ENCODE peak calls at places on chromosome 13, in eight cellular contexts. H, I, M, Q, A, X, B and Y are unnamed samples.
A peak's percentile ranks its signal among the peaks of the same experiment; 100 is the strongest.

GRCh38 chr13:27004866-27005265 is 166.7 kb downstream of the USP12 start:
- DNase-seq in H (no peak), I (no peak), M (no peak), Q (no peak), A (no peak), X (no peak), B (no peak), Y (no peak)

GRCh38 chr13:93727301-93728141 is 500.9 kb downstream of the GPC6 start:
- DNase-seq in H (no peak), I (no peak), M (peak; percentile 85), Q (no peak), A (no peak), X (no peak), B (no peak), Y (no peak)

GRCh38 chr13:41250993-41251392 is 12.4 kb downstream of the MTRF1 start:
- DNase-seq in H (no peak), I (no peak), M (no peak), Q (no peak), A (no peak), X (no peak), B (no peak), Y (no peak)

GRCh38 chr13:75968103-75968838 is 332.1 kb downstream of the LMO7 start:
- DNase-seq in H (no peak), I (no peak), M (peak; percentile 84), Q (no peak), A (peak; percentile 62), X (no peak), B (no peak), Y (no peak)

GRCh38 chr13:49226613-49227012 is 6.5 kb downstream of the MLNR start:
- DNase-seq in H (no peak), I (no peak), M (no peak), Q (no peak), A (no peak), X (no peak), B (no peak), Y (no peak)

GRCh38 chr13:34070544-34071303 is 252.8 kb downstream of the RFC3 start:
- DNase-seq in H (no peak), I (no peak), M (no peak), Q (no peak), A (no peak), X (no peak), B (no peak), Y (no peak)

GRCh38 chr13:108983273-108983672 is 353.9 kb downstream of the MYO16 start:
- DNase-seq in H (no peak), I (no peak), M (no peak), Q (no peak), A (no peak), X (no peak), B (no peak), Y (no peak)

GRCh38 chr13:39765801-39766463 is 110.5 kb downstream of the COG6 start:
- DNase-seq in H (peak; percentile 51), I (peak; percentile 49), M (peak; percentile 40), Q (no peak), A (no peak), X (peak; percentile 34), B (no peak), Y (no peak)

GRCh38 chr13:59086147-59086546 is 1077.6 kb downstream of the DIAPH3 start:
- DNase-seq in H (no peak), I (no peak), M (peak; percentile 62), Q (no peak), A (no peak), X (no peak), B (no peak), Y (no peak)

GRCh38 chr13:73657821-73658540 is 476.2 kb downstream of the KLF12 start:
- DNase-seq in H (no peak), I (no peak), M (no peak), Q (peak; percentile 30), A (no peak), X (peak; percentile 63), B (no peak), Y (no peak)

GRCh38 chr13:46778879-46779278 is 18.1 kb downstream of the ESD start:
- DNase-seq in H (no peak), I (no peak), M (peak; percentile 30), Q (no peak), A (no peak), X (no peak), B (no peak), Y (no peak)

GRCh38 chr13:75550159-75550567 is 572 bp downstream of the UCHL3 start:
- DNase-seq in H (no peak), I (peak; percentile 32), M (peak; percentile 75), Q (peak; percentile 18), A (peak; percentile 83), X (no peak), B (no peak), Y (no peak)

GRCh38 chr13:75415720-75416119 is 66.2 kb downstream of the TBC1D4 start:
- DNase-seq in H (no peak), I (no peak), M (peak; percentile 73), Q (no peak), A (peak; percentile 77), X (no peak), B (no peak), Y (no peak)

GRCh38 chr13:99898421-99898820 is 73.1 kb downstream of the ZIC5 start:
- DNase-seq in H (no peak), I (no peak), M (no peak), Q (no peak), A (no peak), X (no peak), B (no peak), Y (no peak)

GRCh38 chr13:61880576-61881283 is 465.1 kb upstream of the PCDH20 start:
- DNase-seq in H (no peak), I (peak; percentile 41), M (peak; percentile 33), Q (no peak), A (no peak), X (no peak), B (no peak), Y (no peak)

GRCh38 chr13:73767747-73768315 is 366.4 kb downstream of the KLF12 start:
- DNase-seq in H (peak; percentile 53), I (peak; percentile 37), M (peak; percentile 27), Q (no peak), A (no peak), X (no peak), B (no peak), Y (peak; percentile 18)

GRCh38 chr13:50626031-50626643 is 217.4 kb downstream of the DLEU7 start:
- DNase-seq in H (no peak), I (no peak), M (no peak), Q (no peak), A (no peak), X (no peak), B (no peak), Y (no peak)

GRCh38 chr13:69947577-69947976 is 160.0 kb upstream of the ATXN8OS start:
- DNase-seq in H (no peak), I (no peak), M (no peak), Q (no peak), A (no peak), X (no peak), B (no peak), Y (no peak)

GRCh38 chr13:44051405-44051804 is 171.7 kb downstream of the LACC1 start:
- DNase-seq in H (no peak), I (no peak), M (no peak), Q (no peak), A (no peak), X (no peak), B (no peak), Y (no peak)

GRCh38 chr13:44052843-44053607 is 173.3 kb downstream of the LACC1 start:
- DNase-seq in H (peak; percentile 18), I (no peak), M (no peak), Q (peak; percentile 7), A (no peak), X (no peak), B (no peak), Y (no peak)

GRCh38 chr13:44050450-44051063 is 170.9 kb downstream of the LACC1 start:
- DNase-seq in H (no peak), I (peak; percentile 27), M (peak; percentile 62), Q (no peak), A (no peak), X (no peak), B (no peak), Y (no peak)

GRCh38 chr13:44049546-44049945 is 169.8 kb downstream of the LACC1 start:
- DNase-seq in H (no peak), I (no peak), M (no peak), Q (no peak), A (no peak), X (no peak), B (no peak), Y (no peak)

DNA sequence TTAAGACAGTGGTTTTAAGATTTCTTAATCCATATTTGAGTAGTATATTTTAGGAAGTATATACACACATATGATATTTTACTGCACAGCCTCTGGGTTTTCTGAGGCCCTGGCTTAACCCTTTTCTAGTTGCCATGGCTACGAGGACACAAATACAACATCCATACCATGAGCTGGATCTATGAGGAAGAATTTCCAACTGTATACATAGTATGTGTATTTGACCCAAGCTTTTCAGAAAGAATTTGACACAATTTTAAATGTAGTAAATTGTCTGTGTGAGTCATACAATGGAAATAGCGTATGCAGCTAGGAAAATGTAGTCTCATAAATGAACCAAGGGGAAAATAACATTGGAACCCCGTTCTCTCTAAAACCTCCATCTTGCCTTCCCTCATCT is 172.2 kb downstream of the LACC1 start:
- DNase-seq in H (no peak), I (no peak), M (peak; percentile 44), Q (no peak), A (no peak), X (no peak), B (no peak), Y (no peak)
- TF ChIP-seq CTCF in H (no peak), I (no peak), M (no peak), Q (no peak), A (no peak), X (no peak), B (no peak), Y (no peak)

DNA sequence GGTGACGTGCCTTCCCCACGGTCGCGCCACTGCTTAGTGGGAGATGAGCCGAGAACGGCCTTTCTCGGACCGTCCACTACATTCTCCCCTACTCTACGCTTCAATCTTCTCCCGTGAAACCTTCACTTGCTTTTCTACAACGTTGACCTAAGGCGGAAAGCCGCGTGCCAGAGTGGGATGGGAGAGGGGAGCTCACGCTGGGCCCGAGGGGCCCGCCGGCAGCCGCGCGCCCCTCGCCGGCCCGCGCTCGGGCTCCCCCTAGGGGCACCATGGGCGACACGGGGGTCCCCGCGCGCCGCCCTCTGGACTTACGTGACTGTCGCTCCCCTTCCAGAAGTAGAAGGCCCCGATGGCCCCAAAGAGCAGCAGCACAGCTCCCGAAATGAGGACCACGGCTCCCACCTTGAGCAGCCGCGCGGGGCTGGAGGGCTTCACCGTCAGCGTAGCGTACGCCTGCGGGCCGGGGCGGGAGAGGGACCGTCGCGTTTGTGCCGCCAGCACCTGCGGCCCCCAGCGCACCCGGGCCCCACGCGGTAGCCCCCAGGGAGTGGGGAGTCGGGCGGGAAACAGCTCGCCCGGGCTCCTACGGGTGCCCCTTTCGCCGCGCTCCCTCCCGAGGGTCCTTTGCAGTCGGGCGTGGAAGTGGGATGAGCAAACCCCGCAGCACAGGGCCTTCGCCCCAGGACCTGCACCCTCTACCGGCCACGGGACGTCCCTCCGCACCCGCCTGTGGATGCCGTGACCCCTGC is 727 bp downstream of the CNMD start:
- DNase-seq in H (peak; percentile 66), I (no peak), M (no peak), Q (no peak), A (no peak), X (no peak), B (peak; percentile 18), Y (peak; percentile 16)
- TF ChIP-seq CTCF in H (peak; percentile 69), I (no peak), M (no peak), Q (no peak), A (no peak), X (peak; percentile 45), B (no peak), Y (peak; percentile 53)

GRCh38 chr13:45683701-45684100 is 18.4 kb upstream of the CBY2 start:
- DNase-seq in H (no peak), I (no peak), M (no peak), Q (no peak), A (no peak), X (no peak), B (no peak), Y (no peak)
- TF ChIP-seq CTCF in H (no peak), I (peak; percentile 55), M (peak; percentile 44), Q (no peak), A (no peak), X (no peak), B (no peak), Y (no peak)

GRCh38 chr13:113724780-113725315 is 34.2 kb upstream of the TMEM255B start:
- DNase-seq in H (peak; percentile 88), I (peak; percentile 2), M (peak; percentile 65), Q (peak; percentile 34), A (no peak), X (peak; percentile 82), B (peak; percentile 82), Y (peak; percentile 86)
- TF ChIP-seq CTCF in H (peak; percentile 89), I (peak; percentile 49), M (peak; percentile 74), Q (peak; percentile 84), A (peak; percentile 89), X (peak; percentile 82), B (no peak), Y (peak; percentile 78)